ENCODE peak calls at places on chromosomes 16 and 17, in nine cellular contexts. C, I, W, Y, M, D, P, E and O are unnamed samples.

GRCh38 chr16:24800586-24800985 is 45.2 kb upstream of the SLC5A11 start:
- DNase-seq in C (no peak), I (no peak), W (no peak), Y (no peak), M (no peak), D (no peak), P (no peak), E (no peak), O (no peak)

GRCh38 chr16:87286839-87287626 is 30.2 kb downstream of the C16orf95 start:
- DNase-seq in C (no peak), I (no peak), W (no peak), Y (no peak), M (no peak), D (no peak), P (no peak), E (no peak), O (no peak)

GRCh38 chr16:997440-998051 is 16.0 kb downstream of the SOX8 start:
- DNase-seq in C (no peak), I (peak; percentile 68), W (peak; percentile 29), Y (peak; percentile 43), M (no peak), D (no peak), P (peak; percentile 27), E (peak; percentile 41), O (no peak)

GRCh38 chr17:7285679-7286078 is 4.2 kb downstream of the SLC2A4 start:
- DNase-seq in C (no peak), I (no peak), W (no peak), Y (no peak), M (no peak), D (no peak), P (no peak), E (no peak), O (no peak)

GRCh38 chr17:79739148-79740062 is 8.7 kb downstream of the ENPP7 start:
- DNase-seq in C (no peak), I (no peak), W (no peak), Y (no peak), M (no peak), D (no peak), P (no peak), E (no peak), O (no peak)

GRCh38 chr16:88284101-88284500 is 98.7 kb upstream of the ZNF469 start:
- DNase-seq in C (no peak), I (no peak), W (no peak), Y (no peak), M (no peak), D (no peak), P (no peak), E (no peak), O (no peak)

GRCh38 chr17:245020-245419 is 63.6 kb upstream of the DOC2B start:
- DNase-seq in C (peak; percentile 36), I (no peak), W (no peak), Y (no peak), M (no peak), D (no peak), P (no peak), E (peak; percentile 5), O (no peak)

GRCh38 chr17:65039349-65039988 is 17.1 kb downstream of the GNA13 start:
- DNase-seq in C (no peak), I (peak; percentile 45), W (no peak), Y (peak; percentile 60), M (no peak), D (no peak), P (peak; percentile 37), E (no peak), O (no peak)

GRCh38 chr16:31507929-31508705 is at the start of gene RUSF1:
- DNase-seq in C (peak; percentile 95), I (peak; percentile 78), W (peak; percentile 60), Y (peak; percentile 86), M (no peak), D (peak; percentile 75), P (peak; percentile 72), E (peak; percentile 91), O (peak; percentile 93)

GRCh38 chr17:33267279-33267790 is 25.8 kb downstream of the ASIC2 start:
- DNase-seq in C (no peak), I (no peak), W (no peak), Y (no peak), M (no peak), D (no peak), P (no peak), E (no peak), O (no peak)

GRCh38 chr16:3157229-3158013 is 22.6 kb downstream of the ZNF213 start:
- DNase-seq in C (peak; percentile 82), I (no peak), W (peak; percentile 46), Y (peak; percentile 72), M (peak; percentile 51), D (no peak), P (peak; percentile 46), E (peak; percentile 62), O (peak; percentile 84)

GRCh38 chr17:49640556-49640955 is 37.3 kb downstream of the SPOP start:
- DNase-seq in C (no peak), I (no peak), W (no peak), Y (no peak), M (no peak), D (no peak), P (no peak), E (no peak), O (no peak)

GRCh38 chr17:35841505-35841904 is 27.2 kb downstream of the HEATR9 start:
- DNase-seq in C (no peak), I (no peak), W (no peak), Y (no peak), M (no peak), D (no peak), P (no peak), E (no peak), O (no peak)

GRCh38 chr17:74339537-74340195 is 13.6 kb downstream of the KIF19 start:
- DNase-seq in C (no peak), I (no peak), W (no peak), Y (no peak), M (peak; percentile 90), D (no peak), P (no peak), E (no peak), O (no peak)

GRCh38 chr17:9472094-9472493 is 103.5 kb downstream of the STX8 start:
- DNase-seq in C (no peak), I (no peak), W (no peak), Y (no peak), M (no peak), D (no peak), P (no peak), E (no peak), O (no peak)

GRCh38 chr17:81527591-81528383 is at the start of gene FSCN2:
- DNase-seq in C (no peak), I (no peak), W (no peak), Y (no peak), M (no peak), D (no peak), P (no peak), E (no peak), O (no peak)

GRCh38 chr17:28518132-28518531 is 12.0 kb downstream of the FOXN1 start:
- DNase-seq in C (no peak), I (no peak), W (no peak), Y (no peak), M (no peak), D (no peak), P (no peak), E (no peak), O (no peak)